ENCODE peak calls at places on chromosomes 6 and 20, in nine cellular contexts. Z is progenitor cell of endocrine pancreas; S is NCI-H2029; G is ecto neural progenitor cell; H is stimulated activated naive CD8-positive, alpha-beta T cell treated with anti-CD3 and anti-CD28 coated beads, Interleukin-15, Interleukin-2, amounts not matched to agents 100 U/mL and 50 U/mL, for 24 hours; M is prostate gland; P is heart right ventricle; A is B cell; N is NCI-H1694. O is an unnamed sample.

GRCh38 chr20:37841991-37842390 is 60.9 kb upstream of the VSTM2L start:
- DNase-seq in Z (no peak), S (peak; percentile 9), G (no peak), H (no peak), M (no peak), P (no peak), A (no peak), N (no peak), O (no peak)

GRCh38 chr6:136510782-136511181 is 39.4 kb downstream of the MAP7 start:
- DNase-seq in Z (no peak), S (no peak), G (no peak), H (peak; percentile 11), M (no peak), P (no peak), A (no peak), N (no peak), O (no peak)

GRCh38 chr6:147970970-147971369 is 371.7 kb upstream of the SASH1 start:
- DNase-seq in Z (no peak), S (no peak), G (no peak), H (no peak), M (no peak), P (no peak), A (no peak), N (no peak), O (no peak)

GRCh38 chr6:13624871-13625288 is 9.7 kb downstream of the NOL7 start:
- DNase-seq in Z (no peak), S (peak; percentile 41), G (no peak), H (no peak), M (no peak), P (no peak), A (peak; percentile 41), N (peak; percentile 43), O (no peak)

GRCh38 chr6:109508166-109508860 is 25.3 kb upstream of the ZBTB24 start:
- DNase-seq in Z (no peak), S (no peak), G (no peak), H (no peak), M (no peak), P (no peak), A (no peak), N (no peak), O (no peak)

GRCh38 chr6:2542101-2542857 is 208.4 kb downstream of the MYLK4 start:
- DNase-seq in Z (no peak), S (no peak), G (no peak), H (no peak), M (no peak), P (no peak), A (no peak), N (no peak), O (no peak)

GRCh38 chr20:38674178-38675133 is 49.8 kb upstream of the SLC32A1 start:
- DNase-seq in Z (peak; percentile 81), S (peak; percentile 49), G (peak; percentile 96), H (peak; percentile 67), M (no peak), P (peak; percentile 34), A (peak; percentile 83), N (no peak), O (no peak)

GRCh38 chr20:38303908-38304379 is at the start of gene BPI:
- DNase-seq in Z (no peak), S (no peak), G (no peak), H (peak; percentile 16), M (no peak), P (no peak), A (no peak), N (no peak), O (no peak)

GRCh38 chr6:83927470-83927869 is 68.0 kb downstream of the CYB5R4 start:
- DNase-seq in Z (no peak), S (no peak), G (no peak), H (no peak), M (no peak), P (no peak), A (no peak), N (no peak), O (no peak)

GRCh38 chr20:49979030-49979832 is 3.5 kb upstream of the SNAI1 start:
- DNase-seq in Z (peak; percentile 73), S (no peak), G (peak; percentile 86), H (peak; percentile 76), M (no peak), P (peak; percentile 65), A (peak; percentile 89), N (peak; percentile 19), O (no peak)

GRCh38 chr6:73580247-73581149 is 59.7 kb upstream of the EEF1A1 start:
- DNase-seq in Z (peak; percentile 65), S (no peak), G (peak; percentile 92), H (peak; percentile 81), M (peak; percentile 61), P (peak; percentile 71), A (peak; percentile 55), N (no peak), O (peak; percentile 87)

GRCh38 chr6:6293317-6293716 is 27.1 kb downstream of the F13A1 start:
- DNase-seq in Z (no peak), S (no peak), G (no peak), H (no peak), M (no peak), P (no peak), A (no peak), N (no peak), O (no peak)

GRCh38 chr6:116111552-116112528 is 11.2 kb downstream of the NT5DC1 start:
- DNase-seq in Z (no peak), S (no peak), G (no peak), H (peak; percentile 42), M (no peak), P (no peak), A (no peak), N (peak; percentile 5), O (no peak)

GRCh38 chr20:51463998-51464397 is 78.5 kb downstream of the NFATC2 start:
- DNase-seq in Z (no peak), S (no peak), G (no peak), H (no peak), M (no peak), P (no peak), A (no peak), N (no peak), O (no peak)

GRCh38 chr20:4850960-4851359 is 129.3 kb downstream of the PRND start:
- DNase-seq in Z (no peak), S (no peak), G (no peak), H (no peak), M (no peak), P (no peak), A (no peak), N (no peak), O (no peak)

GRCh38 chr20:59664389-59665055 is 60.2 kb downstream of the PHACTR3 start:
- DNase-seq in Z (no peak), S (no peak), G (peak; percentile 28), H (no peak), M (no peak), P (no peak), A (no peak), N (no peak), O (no peak)

GRCh38 chr20:64077876-64078551 is 1.3 kb downstream of the RGS19 start:
- DNase-seq in Z (no peak), S (no peak), G (no peak), H (peak; percentile 67), M (no peak), P (no peak), A (peak; percentile 84), N (no peak), O (no peak)

GRCh38 chr6:137811912-137812553 is 55.0 kb upstream of the TNFAIP3 start:
- DNase-seq in Z (no peak), S (no peak), G (no peak), H (no peak), M (no peak), P (no peak), A (no peak), N (no peak), O (no peak)

GRCh38 chr6:154092336-154092962 is 53.4 kb downstream of the OPRM1 start:
- DNase-seq in Z (no peak), S (no peak), G (no peak), H (no peak), M (no peak), P (no peak), A (no peak), N (no peak), O (no peak)

GRCh38 chr6:18034798-18035202 is 47.4 kb upstream of the KIF13A start:
- DNase-seq in Z (no peak), S (peak; percentile 21), G (no peak), H (no peak), M (no peak), P (no peak), A (no peak), N (no peak), O (no peak)

GRCh38 chr6:169162968-169163903 is 90.4 kb downstream of the THBS2 start:
- DNase-seq in Z (no peak), S (no peak), G (peak; percentile 30), H (peak; percentile 42), M (no peak), P (no peak), A (no peak), N (no peak), O (peak; percentile 50)

GRCh38 chr6:9126845-9127560 is 691.7 kb upstream of the SLC35B3 start:
- DNase-seq in Z (no peak), S (no peak), G (no peak), H (no peak), M (no peak), P (no peak), A (no peak), N (no peak), O (no peak)

GRCh38 chr6:148747145-148747492 is 289 bp downstream of the UST start:
- DNase-seq in Z (peak; percentile 30), S (no peak), G (peak; percentile 78), H (peak; percentile 44), M (peak; percentile 31), P (peak; percentile 58), A (no peak), N (no peak), O (peak; percentile 59)

GRCh38 chr6:29603930-29604329 is 19.0 kb downstream of the OR2H2 start:
- DNase-seq in Z (no peak), S (no peak), G (no peak), H (no peak), M (no peak), P (no peak), A (no peak), N (no peak), O (no peak)

GRCh38 chr6:138400326-138400725 is 3.7 kb upstream of the HEBP2 start:
- DNase-seq in Z (no peak), S (no peak), G (no peak), H (no peak), M (no peak), P (no peak), A (no peak), N (no peak), O (no peak)

GRCh38 chr20:40654876-40655275 is 34.2 kb downstream of the MAFB start:
- DNase-seq in Z (no peak), S (no peak), G (no peak), H (no peak), M (peak; percentile 73), P (no peak), A (no peak), N (no peak), O (no peak)

GRCh38 chr6:4664117-4664626 is 112.0 kb upstream of the CDYL start:
- DNase-seq in Z (no peak), S (no peak), G (peak; percentile 16), H (no peak), M (no peak), P (peak; percentile 64), A (no peak), N (no peak), O (peak; percentile 59)

GRCh38 chr6:15489563-15489962 is 173.3 kb downstream of the DTNBP1 start:
- DNase-seq in Z (no peak), S (no peak), G (no peak), H (no peak), M (no peak), P (no peak), A (no peak), N (no peak), O (no peak)

GRCh38 chr6:11947569-11947968 is 64.5 kb upstream of the HIVEP1 start:
- DNase-seq in Z (no peak), S (peak; percentile 2), G (no peak), H (no peak), M (no peak), P (no peak), A (no peak), N (no peak), O (no peak)

GRCh38 chr20:25867776-25868649 is 171.4 kb upstream of the ZNF337 start:
- DNase-seq in Z (no peak), S (peak; percentile 4), G (peak; percentile 83), H (peak; percentile 76), M (peak; percentile 48), P (peak; percentile 86), A (peak; percentile 41), N (peak; percentile 24), O (peak; percentile 67)

GRCh38 chr6:6728169-6728941 is 139.8 kb downstream of the LY86 start:
- DNase-seq in Z (no peak), S (no peak), G (no peak), H (no peak), M (no peak), P (no peak), A (no peak), N (no peak), O (no peak)

O was measured in ureter.